ENCODE peak calls at places on chromosome 6, in four cellular contexts. One of them, this sample, is unnamed.
A peak's percentile ranks its signal among the peaks of the same experiment; 100 is the strongest.

GRCh38 chr6:37554480-37554819 is 54.8 kb upstream of the CCDC167 start:
- DNase-seq in HepG2: no peak
- DNase-seq in HCT116: peak; percentile 28
- DNase-seq in K562: no peak
- DNase-seq in this sample: no peak

GRCh38 chr6:161292145-161292544 is 18.3 kb upstream of the AGPAT4 start:
- DNase-seq in HCT116: no peak
- DNase-seq in HepG2: no peak
- DNase-seq in K562: no peak
- DNase-seq in this sample: no peak

GRCh38 chr6:26234421-26235239 is 130.4 kb upstream of the BTN3A2 start:
- DNase-seq in K562: peak; percentile 73
- DNase-seq in HCT116: no peak
- DNase-seq in HepG2: no peak
- DNase-seq in this sample: no peak

GRCh38 chr6:129501401-129502051 is 208.5 kb downstream of the ARHGAP18 start:
- DNase-seq in HCT116: peak; percentile 98
- DNase-seq in HepG2: peak; percentile 79
- DNase-seq in K562: peak; percentile 67
- DNase-seq in this sample: peak; percentile 8

GRCh38 chr6:11659757-11660156 is 118.8 kb downstream of the ADTRP start:
- DNase-seq in HCT116: no peak
- DNase-seq in K562: no peak
- DNase-seq in HepG2: no peak
- DNase-seq in this sample: no peak

GRCh38 chr6:77037439-77037838 is 425.9 kb downstream of the HTR1B start:
- DNase-seq in HepG2: no peak
- DNase-seq in HCT116: no peak
- DNase-seq in K562: no peak
- DNase-seq in this sample: no peak

GRCh38 chr6:31110825-31111582 is 1.4 kb downstream of the C6orf15 start:
- DNase-seq in HepG2: no peak
- DNase-seq in HCT116: no peak
- DNase-seq in K562: no peak
- DNase-seq in this sample: no peak

GRCh38 chr6:14571728-14572127 is 454.2 kb downstream of the CD83 start:
- DNase-seq in HCT116: no peak
- DNase-seq in HepG2: no peak
- DNase-seq in K562: no peak
- DNase-seq in this sample: no peak

GRCh38 chr6:16332175-16332542 is 93.8 kb downstream of the GMPR start:
- DNase-seq in HCT116: no peak
- DNase-seq in HepG2: peak; percentile 78
- DNase-seq in K562: peak; percentile 91
- DNase-seq in this sample: no peak

GRCh38 chr6:6810727-6811126 is 222.2 kb downstream of the LY86 start:
- DNase-seq in HCT116: no peak
- DNase-seq in K562: no peak
- DNase-seq in HepG2: no peak
- DNase-seq in this sample: no peak

GRCh38 chr6:53615633-53616449 is 49.7 kb downstream of the KLHL31 start:
- DNase-seq in HepG2: peak; percentile 100
- DNase-seq in HCT116: peak; percentile 99
- DNase-seq in K562: peak; percentile 26
- DNase-seq in this sample: peak; percentile 95

GRCh38 chr6:14881399-14881798 is 364.5 kb upstream of the JARID2 start:
- DNase-seq in HCT116: no peak
- DNase-seq in HepG2: no peak
- DNase-seq in K562: no peak
- DNase-seq in this sample: no peak

GRCh38 chr6:168139121-168139520 is 60.1 kb upstream of the FRMD1 start:
- DNase-seq in HepG2: no peak
- DNase-seq in HCT116: no peak
- DNase-seq in K562: no peak
- DNase-seq in this sample: no peak

GRCh38 chr6:168136001-168136400 is 57.0 kb upstream of the FRMD1 start:
- DNase-seq in HepG2: no peak
- DNase-seq in K562: no peak
- DNase-seq in HCT116: no peak
- DNase-seq in this sample: no peak

GRCh38 chr6:168137024-168137423 is 58.0 kb upstream of the FRMD1 start:
- DNase-seq in HepG2: no peak
- DNase-seq in HCT116: no peak
- DNase-seq in K562: no peak
- DNase-seq in this sample: no peak

GRCh38 chr6:168136622-168137021 is 57.6 kb upstream of the FRMD1 start:
- DNase-seq in HCT116: no peak
- DNase-seq in HepG2: no peak
- DNase-seq in K562: no peak
- DNase-seq in this sample: no peak

GRCh38 chr6:168138436-168138835 is 59.4 kb upstream of the FRMD1 start:
- DNase-seq in K562: no peak
- DNase-seq in HCT116: no peak
- DNase-seq in HepG2: no peak
- DNase-seq in this sample: no peak
- TF ChIP-seq TCF7L2 in K562: no peak
- TF ChIP-seq TCF7L2 in HCT116: no peak
- TF ChIP-seq TCF7L2 in HepG2: no peak
- TF ChIP-seq TCF7L2 in this sample: no peak

GRCh38 chr6:127459231-127459641 is at the start of gene KIAA0408:
- DNase-seq in HCT116: no peak
- DNase-seq in HepG2: no peak
- DNase-seq in K562: no peak
- DNase-seq in this sample: no peak
- TF ChIP-seq TCF7L2 in HCT116: no peak
- TF ChIP-seq TCF7L2 in HepG2: no peak
- TF ChIP-seq TCF7L2 in K562: no peak
- TF ChIP-seq TCF7L2 in this sample: no peak

GRCh38 chr6:43147691-43148477 is 23.2 kb upstream of the SRF start:
- DNase-seq in HCT116: no peak
- DNase-seq in K562: no peak
- DNase-seq in HepG2: no peak
- DNase-seq in this sample: no peak

GRCh38 chr6:43147289-43147688 is 23.8 kb upstream of the SRF start:
- DNase-seq in HepG2: no peak
- DNase-seq in HCT116: no peak
- DNase-seq in K562: no peak
- DNase-seq in this sample: no peak

GRCh38 chr6:43146709-43147108 is 24.4 kb upstream of the SRF start:
- DNase-seq in K562: no peak
- DNase-seq in HCT116: no peak
- DNase-seq in HepG2: no peak
- DNase-seq in this sample: no peak

GRCh38 chr6:43149260-43149659 is 21.8 kb upstream of the SRF start:
- DNase-seq in HepG2: no peak
- DNase-seq in K562: no peak
- DNase-seq in HCT116: no peak
- DNase-seq in this sample: no peak

DNA sequence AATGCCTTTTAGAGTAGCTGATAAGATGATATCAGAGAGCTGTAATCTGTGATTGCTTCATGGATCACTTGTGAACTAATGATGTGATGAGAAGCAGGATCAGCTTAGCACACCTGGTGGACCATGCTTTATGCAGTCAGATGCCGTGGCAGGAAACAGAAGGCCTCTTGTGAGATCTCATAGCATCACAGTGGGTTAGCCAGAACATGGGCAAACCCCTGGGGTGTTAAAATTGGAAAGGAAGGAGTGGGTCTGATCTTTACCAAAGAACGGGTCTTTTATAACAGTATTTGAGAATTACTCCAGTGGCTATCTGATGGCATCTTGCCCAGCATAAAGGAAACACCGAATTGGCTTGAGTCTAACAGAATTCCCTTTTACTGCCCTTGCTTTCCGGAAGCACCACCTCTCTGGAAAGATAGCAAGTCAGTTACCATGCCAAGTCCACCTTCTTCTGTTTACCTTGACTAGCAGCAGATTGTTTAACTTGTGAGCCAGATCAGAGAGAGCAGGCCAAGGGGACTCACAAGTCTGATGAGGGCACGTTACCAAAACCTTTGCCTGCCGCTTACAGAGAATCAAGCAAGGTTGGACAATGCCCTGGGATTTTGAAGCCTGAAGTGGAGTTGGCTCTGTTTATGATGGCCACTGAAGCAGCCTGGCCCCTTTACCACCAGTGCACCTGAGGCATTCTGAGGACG is 20.9 kb upstream of the SRF start:
- DNase-seq in HepG2: peak; percentile 87
- DNase-seq in K562: no peak
- DNase-seq in HCT116: no peak
- DNase-seq in this sample: no peak
- TF ChIP-seq TCF7L2 in HepG2: no peak
- TF ChIP-seq TCF7L2 in K562: no peak
- TF ChIP-seq TCF7L2 in HCT116: no peak
- TF ChIP-seq TCF7L2 in this sample: no peak

GRCh38 chr6:72967329-72967728 is 258.0 kb downstream of the KHDC1L start:
- DNase-seq in HepG2: no peak
- DNase-seq in K562: no peak
- DNase-seq in HCT116: no peak
- DNase-seq in this sample: no peak

GRCh38 chr6:72966628-72967280 is 258.5 kb downstream of the KHDC1L start:
- DNase-seq in HCT116: no peak
- DNase-seq in HepG2: no peak
- DNase-seq in K562: no peak
- DNase-seq in this sample: no peak

GRCh38 chr6:72963946-72964345 is 261.4 kb downstream of the KHDC1L start:
- DNase-seq in HepG2: no peak
- DNase-seq in K562: no peak
- DNase-seq in HCT116: no peak
- DNase-seq in this sample: no peak

GRCh38 chr6:72969666-72970065 is 255.6 kb downstream of the KHDC1L start:
- DNase-seq in HepG2: no peak
- DNase-seq in K562: no peak
- DNase-seq in HCT116: no peak
- DNase-seq in this sample: no peak

GRCh38 chr6:72968704-72969103 is 256.6 kb downstream of the KHDC1L start:
- DNase-seq in K562: no peak
- DNase-seq in HepG2: no peak
- DNase-seq in HCT116: peak; percentile 22
- DNase-seq in this sample: peak; percentile 81
- TF ChIP-seq TCF7L2 in K562: no peak
- TF ChIP-seq TCF7L2 in HepG2: no peak
- TF ChIP-seq TCF7L2 in HCT116: no peak
- TF ChIP-seq TCF7L2 in this sample: no peak

DNA sequence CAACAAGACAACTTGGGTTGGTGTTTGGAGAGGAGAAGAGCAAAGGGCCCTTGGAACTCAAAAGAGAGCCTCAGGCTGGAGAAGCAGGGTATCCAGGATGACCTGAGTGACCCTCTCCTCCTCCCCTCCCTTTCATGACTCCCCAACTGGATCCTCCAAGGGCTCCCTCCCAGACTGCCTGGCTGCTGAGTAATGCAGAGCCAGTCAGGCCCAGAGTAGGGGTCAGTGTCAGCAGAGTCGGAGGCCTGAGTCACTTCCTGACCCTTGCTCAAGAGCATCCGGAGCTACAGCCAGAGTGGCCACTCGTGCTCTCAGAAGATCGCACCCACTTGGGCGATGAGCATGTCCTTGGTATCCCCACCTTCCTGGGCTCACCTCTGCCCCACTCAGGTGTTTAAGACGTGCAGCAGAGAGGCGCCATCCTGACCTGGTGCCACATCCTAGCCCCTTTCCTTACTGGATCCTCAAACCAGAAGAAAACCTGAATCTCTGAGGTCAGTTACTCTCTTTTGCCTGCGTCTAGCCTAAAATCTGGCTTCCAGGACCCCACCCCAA is 2.8 kb upstream of the MAPK13 start:
- DNase-seq in K562: peak; percentile 76
- DNase-seq in HepG2: peak; percentile 77
- DNase-seq in HCT116: no peak
- DNase-seq in this sample: peak; percentile 56
- TF ChIP-seq TCF7L2 in K562: no peak
- TF ChIP-seq TCF7L2 in HepG2: no peak
- TF ChIP-seq TCF7L2 in HCT116: peak; percentile 12
- TF ChIP-seq TCF7L2 in this sample: no peak

This sample was measured in Panc1.